ENCODE peak calls at places on chromosome 13, in six cellular contexts. A is heart right ventricle, Y is cardiac muscle cell, Q is tibial artery, O is colonic mucosa, F is tibial nerve. X is an unnamed sample.

GRCh38 chr13:102846261-102847015 is 606 bp downstream of the ERCC5 start:
- DNase-seq in A (peak; percentile 15), Y (peak; percentile 39), Q (no peak), O (peak; percentile 57), F (no peak), X (peak; percentile 40)

GRCh38 chr13:74153316-74153715 is 19.1 kb upstream of the KLF12 start:
- DNase-seq in A (no peak), Y (no peak), Q (no peak), O (no peak), F (no peak), X (no peak)

GRCh38 chr13:26219726-26220125 is 2.4 kb downstream of the RNF6 start:
- DNase-seq in A (no peak), Y (no peak), Q (no peak), O (no peak), F (no peak), X (no peak)

GRCh38 chr13:25901460-25902376 is 150.1 kb downstream of the SHISA2 start:
- DNase-seq in A (no peak), Y (no peak), Q (no peak), O (no peak), F (no peak), X (no peak)

GRCh38 chr13:30865131-30866009 is 40.7 kb upstream of the MEDAG start:
- DNase-seq in A (peak; percentile 67), Y (peak; percentile 90), Q (peak; percentile 90), O (peak; percentile 72), F (peak; percentile 69), X (peak; percentile 69)

GRCh38 chr13:75369986-75370385 is 112.0 kb downstream of the TBC1D4 start:
- DNase-seq in A (no peak), Y (no peak), Q (no peak), O (no peak), F (no peak), X (no peak)

GRCh38 chr13:25462301-25463125 is 90.7 kb downstream of the ATP8A2 start:
- DNase-seq in A (no peak), Y (no peak), Q (no peak), O (no peak), F (no peak), X (no peak)

GRCh38 chr13:94188173-94188869 is 291.2 kb downstream of the DCT start:
- DNase-seq in A (no peak), Y (no peak), Q (no peak), O (no peak), F (no peak), X (no peak)

GRCh38 chr13:110382229-110382628 is 75.1 kb downstream of the COL4A2 start:
- DNase-seq in A (no peak), Y (no peak), Q (no peak), O (no peak), F (no peak), X (no peak)

GRCh38 chr13:38349386-38350113 is at the start of gene UFM1:
- DNase-seq in A (peak; percentile 92), Y (peak; percentile 94), Q (peak; percentile 94), O (peak; percentile 94), F (peak; percentile 85), X (peak; percentile 93)

GRCh38 chr13:49302817-49303216 is 55.1 kb downstream of the CDADC1 start:
- DNase-seq in A (no peak), Y (no peak), Q (no peak), O (no peak), F (no peak), X (no peak)

GRCh38 chr13:63161219-63161618 is 1745.6 kb upstream of the PCDH20 start:
- DNase-seq in A (no peak), Y (no peak), Q (no peak), O (no peak), F (no peak), X (no peak)

GRCh38 chr13:23175920-23176319 is 4.9 kb upstream of the SGCG start:
- DNase-seq in A (no peak), Y (no peak), Q (no peak), O (no peak), F (no peak), X (no peak)

GRCh38 chr13:81140675-81141074 is 799.7 kb upstream of the SPRY2 start:
- DNase-seq in A (no peak), Y (no peak), Q (no peak), O (no peak), F (no peak), X (no peak)

GRCh38 chr13:76991796-76992547 is at the start of gene CLN5:
- DNase-seq in A (peak; percentile 92), Y (peak; percentile 96), Q (peak; percentile 98), O (peak; percentile 93), F (peak; percentile 80), X (peak; percentile 94)

GRCh38 chr13:54357284-54357933 is 1328.8 kb downstream of the OLFM4 start:
- DNase-seq in A (no peak), Y (no peak), Q (no peak), O (no peak), F (no peak), X (no peak)

GRCh38 chr13:56020425-56020824 is 1120.3 kb upstream of the PRR20A start:
- DNase-seq in A (no peak), Y (no peak), Q (no peak), O (no peak), F (no peak), X (no peak)

GRCh38 chr13:38879278-38879677 is 111.4 kb downstream of the STOML3 start:
- DNase-seq in A (no peak), Y (peak; percentile 2), Q (no peak), O (no peak), F (no peak), X (no peak)

GRCh38 chr13:94617389-94618000 is 15.8 kb downstream of the GPR180 start:
- DNase-seq in A (no peak), Y (peak; percentile 43), Q (no peak), O (no peak), F (peak; percentile 46), X (no peak)

GRCh38 chr13:55948175-55948574 is 1192.5 kb upstream of the PRR20A start:
- DNase-seq in A (no peak), Y (no peak), Q (no peak), O (no peak), F (no peak), X (no peak)

GRCh38 chr13:89454736-89455135 is 1783.6 kb downstream of the SLITRK5 start:
- DNase-seq in A (no peak), Y (no peak), Q (no peak), O (no peak), F (no peak), X (no peak)

GRCh38 chr13:98112456-98112855 is 30.4 kb upstream of the FARP1 start:
- DNase-seq in A (no peak), Y (no peak), Q (no peak), O (no peak), F (no peak), X (no peak)
- H3K27ac ChIP-seq in A (no peak overlapping the region), Y (no peak overlapping the region), Q (no peak overlapping the region), O (no peak overlapping the region), F (no peak overlapping the region), X (no peak overlapping the region)

DNA sequence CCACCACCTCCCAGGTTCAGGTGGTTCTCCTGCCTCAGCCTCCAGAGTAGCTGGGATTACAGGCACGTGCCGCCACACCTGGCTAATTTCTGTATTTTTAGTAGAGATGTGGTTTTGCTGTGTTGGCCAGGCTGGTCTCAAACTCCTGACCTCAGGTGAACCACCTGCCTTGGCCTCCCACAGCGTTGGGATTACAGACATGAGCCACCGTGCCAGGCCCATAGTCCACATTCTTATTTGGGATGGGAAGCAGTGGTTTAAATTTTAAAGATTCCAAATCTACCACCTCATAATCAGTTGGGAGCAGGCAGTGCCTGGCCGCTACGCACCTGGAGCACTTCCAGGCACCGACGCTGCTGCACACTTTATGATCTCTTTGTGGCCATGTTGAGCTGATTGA is 160.6 kb upstream of the SOX1 start:
- DNase-seq in A (no peak), Y (no peak), Q (no peak), O (no peak), F (no peak), X (no peak)
- H3K9me3 ChIP-seq in A (no peaks in the 10 kb centered on the region), Y (no peaks in the 10 kb centered on the region), Q (no peaks in the 10 kb centered on the region), O (no peaks in the 10 kb centered on the region), F (no peaks in the 10 kb centered on the region), X (no peaks in the 10 kb centered on the region)

DNA sequence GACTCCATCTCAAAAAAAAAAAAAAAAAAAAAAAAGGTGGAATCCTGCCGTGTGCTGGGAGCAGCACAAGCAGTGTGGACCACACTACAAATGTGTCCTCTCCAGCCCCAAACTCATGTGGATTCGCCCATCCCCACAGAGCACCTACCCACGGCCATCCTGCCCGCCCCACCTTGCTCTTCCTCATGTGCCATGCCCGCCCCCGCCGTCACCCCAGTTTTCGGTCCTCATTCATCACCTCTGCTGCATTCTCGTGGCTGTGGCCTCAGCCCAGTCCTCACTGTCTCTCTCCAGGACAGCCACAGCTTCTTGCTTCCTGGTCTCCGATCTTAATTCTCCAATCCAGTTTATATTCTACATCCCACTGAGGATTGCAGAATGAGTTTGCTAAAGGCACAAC is 80.0 kb upstream of the TM9SF2 start:
- DNase-seq in A (no peak), Y (no peak), Q (no peak), O (no peak), F (no peak), X (no peak)
- H3K4me1 ChIP-seq in A (no peaks in the 10 kb centered on the region), Y (peaks cover 4% of the 10 kb centered on the region), Q (no peaks in the 10 kb centered on the region), O (no peaks in the 10 kb centered on the region), F (peaks cover 13% of the 10 kb centered on the region), X (peaks cover 4% of the 10 kb centered on the region)

DNA sequence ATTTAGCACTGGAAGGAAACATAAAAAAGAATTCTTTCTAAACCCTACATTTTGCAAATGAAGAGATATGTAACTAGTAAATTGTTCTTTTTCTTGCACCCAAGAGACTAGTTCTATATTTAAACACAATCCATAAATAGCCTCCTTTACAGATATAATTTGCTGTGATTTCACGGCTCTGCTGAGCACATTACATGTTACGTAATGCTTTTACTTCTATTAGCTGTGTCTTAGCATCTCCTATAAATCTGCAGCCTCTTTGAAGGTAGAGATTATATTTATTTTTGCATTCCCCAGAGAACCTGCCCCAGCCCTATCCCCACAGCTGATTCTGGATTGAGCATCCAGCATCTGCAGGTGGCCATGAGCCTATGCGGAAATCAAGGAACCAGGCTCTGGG is 32.2 kb downstream of the LACC1 start:
- DNase-seq in A (no peak), Y (no peak), Q (no peak), O (no peak), F (no peak), X (no peak)
- H3K27ac ChIP-seq in A (no peak overlapping the region), Y (peak overlapping the region; percentile 33), Q (no peak overlapping the region), O (no peak overlapping the region), F (no peak overlapping the region), X (no peak overlapping the region)